ENCODE peak calls at places on chromosomes 11 and 22, in five cellular contexts. One of them, this sample, is unnamed.

GRCh38 chr22:22207845-22208564 is 36.6 kb upstream of the VPREB1 start:
- DNase-seq in mesenteric fat pad: no peak
- DNase-seq in HL-60: peak; percentile 66
- DNase-seq in NCI-H2171: no peak
- DNase-seq in iPS-NIHi11: peak; percentile 88
- DNase-seq in this sample: no peak

GRCh38 chr11:119876841-119877240 is 147.8 kb upstream of the NECTIN1 start:
- DNase-seq in NCI-H2171: no peak
- DNase-seq in mesenteric fat pad: no peak
- DNase-seq in iPS-NIHi11: no peak
- DNase-seq in HL-60: no peak
- DNase-seq in this sample: no peak

GRCh38 chr11:68750197-68750987 is 928 bp downstream of the TESMIN start:
- DNase-seq in NCI-H2171: no peak
- DNase-seq in mesenteric fat pad: no peak
- DNase-seq in iPS-NIHi11: peak; percentile 76
- DNase-seq in HL-60: no peak
- DNase-seq in this sample: no peak

GRCh38 chr11:64444838-64445441 is 86.0 kb downstream of the RPS6KA4 start:
- DNase-seq in mesenteric fat pad: peak; percentile 71
- DNase-seq in iPS-NIHi11: peak; percentile 68
- DNase-seq in NCI-H2171: peak; percentile 67
- DNase-seq in HL-60: no peak
- DNase-seq in this sample: no peak

GRCh38 chr11:91219501-91219900 is 996.7 kb upstream of the CHORDC1 start:
- DNase-seq in iPS-NIHi11: no peak
- DNase-seq in mesenteric fat pad: no peak
- DNase-seq in NCI-H2171: no peak
- DNase-seq in HL-60: no peak
- DNase-seq in this sample: no peak

GRCh38 chr11:10918698-10919097 is 60.8 kb upstream of the ZBED5 start:
- DNase-seq in mesenteric fat pad: no peak
- DNase-seq in iPS-NIHi11: no peak
- DNase-seq in NCI-H2171: no peak
- DNase-seq in HL-60: peak; percentile 94
- DNase-seq in this sample: no peak

GRCh38 chr11:74522776-74523175 is 29.3 kb upstream of the LIPT2 start:
- DNase-seq in HL-60: no peak
- DNase-seq in NCI-H2171: no peak
- DNase-seq in mesenteric fat pad: no peak
- DNase-seq in iPS-NIHi11: no peak
- DNase-seq in this sample: no peak

GRCh38 chr11:11211888-11212287 is 141.2 kb downstream of the CSNK2A3 start:
- DNase-seq in NCI-H2171: no peak
- DNase-seq in HL-60: no peak
- DNase-seq in iPS-NIHi11: no peak
- DNase-seq in mesenteric fat pad: no peak
- DNase-seq in this sample: no peak

GRCh38 chr11:3176487-3176886 is 11.4 kb upstream of the OSBPL5 start:
- DNase-seq in HL-60: no peak
- DNase-seq in NCI-H2171: no peak
- DNase-seq in iPS-NIHi11: no peak
- DNase-seq in mesenteric fat pad: no peak
- DNase-seq in this sample: no peak

GRCh38 chr11:67264886-67265632 is 1.2 kb upstream of the GRK2 start:
- DNase-seq in HL-60: no peak
- DNase-seq in mesenteric fat pad: no peak
- DNase-seq in NCI-H2171: no peak
- DNase-seq in iPS-NIHi11: no peak
- DNase-seq in this sample: no peak

GRCh38 chr11:32448232-32448631 is 12.9 kb upstream of the WT1 start:
- DNase-seq in mesenteric fat pad: no peak
- DNase-seq in iPS-NIHi11: no peak
- DNase-seq in HL-60: no peak
- DNase-seq in NCI-H2171: no peak
- DNase-seq in this sample: no peak

GRCh38 chr11:405323-405975 is 9.3 kb downstream of the SIGIRR start:
- DNase-seq in iPS-NIHi11: no peak
- DNase-seq in mesenteric fat pad: no peak
- DNase-seq in NCI-H2171: no peak
- DNase-seq in HL-60: no peak
- DNase-seq in this sample: no peak

GRCh38 chr11:11587122-11587521 is 34.7 kb downstream of the GALNT18 start:
- DNase-seq in iPS-NIHi11: no peak
- DNase-seq in mesenteric fat pad: no peak
- DNase-seq in HL-60: no peak
- DNase-seq in NCI-H2171: no peak
- DNase-seq in this sample: no peak

GRCh38 chr11:130476200-130476921 is 27.9 kb downstream of the ADAMTS15 start:
- DNase-seq in HL-60: no peak
- DNase-seq in NCI-H2171: no peak
- DNase-seq in iPS-NIHi11: no peak
- DNase-seq in mesenteric fat pad: no peak
- DNase-seq in this sample: no peak

GRCh38 chr11:3165152-3165705 is at the start of gene OSBPL5:
- DNase-seq in mesenteric fat pad: no peak
- DNase-seq in NCI-H2171: no peak
- DNase-seq in iPS-NIHi11: peak; percentile 80
- DNase-seq in HL-60: no peak
- DNase-seq in this sample: no peak

GRCh38 chr11:72763823-72764222 is 11.6 kb upstream of the ARAP1 start:
- DNase-seq in HL-60: no peak
- DNase-seq in iPS-NIHi11: no peak
- DNase-seq in NCI-H2171: no peak
- DNase-seq in mesenteric fat pad: no peak
- DNase-seq in this sample: no peak

GRCh38 chr11:15662285-15662684 is 547.6 kb downstream of the INSC start:
- DNase-seq in HL-60: no peak
- DNase-seq in NCI-H2171: no peak
- DNase-seq in mesenteric fat pad: no peak
- DNase-seq in iPS-NIHi11: no peak
- DNase-seq in this sample: no peak

GRCh38 chr11:94706211-94706610 is 61.9 kb upstream of the AMOTL1 start:
- DNase-seq in mesenteric fat pad: no peak
- DNase-seq in iPS-NIHi11: no peak
- DNase-seq in NCI-H2171: peak; percentile 24
- DNase-seq in HL-60: no peak
- DNase-seq in this sample: no peak

GRCh38 chr11:107821199-107821926 is 37.2 kb downstream of the SLC35F2 start:
- DNase-seq in NCI-H2171: no peak
- DNase-seq in mesenteric fat pad: no peak
- DNase-seq in HL-60: no peak
- DNase-seq in iPS-NIHi11: no peak
- DNase-seq in this sample: no peak